ENCODE peak calls at places on chromosome 16, in six cellular contexts. One of them, this sample, is unnamed.

GRCh38 chr16:13733561-13733960 is 186.4 kb upstream of the ERCC4 start:
- DNase-seq in Peyer's patch: no peak
- DNase-seq in psoas muscle: no peak
- DNase-seq in M059J: peak; percentile 3
- DNase-seq in GM06990: no peak
- DNase-seq in NCI-H2171 treated with DMSO at 0.1 percent for 48 hours: peak; percentile 46
- DNase-seq in this sample: no peak

GRCh38 chr16:81834868-81835267 is 55.8 kb downstream of the PLCG2 start:
- DNase-seq in NCI-H2171 treated with DMSO at 0.1 percent for 48 hours: no peak
- DNase-seq in GM06990: no peak
- DNase-seq in M059J: no peak
- DNase-seq in psoas muscle: no peak
- DNase-seq in Peyer's patch: no peak
- DNase-seq in this sample: no peak

GRCh38 chr16:57503366-57503765 is 17.1 kb upstream of the DOK4 start:
- DNase-seq in GM06990: no peak
- DNase-seq in NCI-H2171 treated with DMSO at 0.1 percent for 48 hours: peak; percentile 91
- DNase-seq in psoas muscle: peak; percentile 26
- DNase-seq in M059J: no peak
- DNase-seq in Peyer's patch: no peak
- DNase-seq in this sample: no peak

GRCh38 chr16:84715854-84716253 is 16.1 kb downstream of the USP10 start:
- DNase-seq in NCI-H2171 treated with DMSO at 0.1 percent for 48 hours: no peak
- DNase-seq in GM06990: no peak
- DNase-seq in Peyer's patch: no peak
- DNase-seq in M059J: no peak
- DNase-seq in psoas muscle: no peak
- DNase-seq in this sample: no peak

GRCh38 chr16:57601801-57602478 is 26.5 kb upstream of the ADGRG1 start:
- DNase-seq in Peyer's patch: no peak
- DNase-seq in GM06990: peak; percentile 72
- DNase-seq in NCI-H2171 treated with DMSO at 0.1 percent for 48 hours: no peak
- DNase-seq in M059J: peak; percentile 72
- DNase-seq in psoas muscle: no peak
- DNase-seq in this sample: no peak

GRCh38 chr16:75244225-75244792 is 7.1 kb downstream of the BCAR1 start:
- DNase-seq in GM06990: no peak
- DNase-seq in psoas muscle: no peak
- DNase-seq in Peyer's patch: no peak
- DNase-seq in M059J: peak; percentile 84
- DNase-seq in NCI-H2171 treated with DMSO at 0.1 percent for 48 hours: no peak
- DNase-seq in this sample: peak; percentile 63

GRCh38 chr16:24717411-24717810 is 12.0 kb upstream of the TNRC6A start:
- DNase-seq in GM06990: no peak
- DNase-seq in Peyer's patch: no peak
- DNase-seq in NCI-H2171 treated with DMSO at 0.1 percent for 48 hours: no peak
- DNase-seq in M059J: peak; percentile 82
- DNase-seq in psoas muscle: no peak
- DNase-seq in this sample: no peak

GRCh38 chr16:73735018-73735417 is 561.6 kb upstream of the PSMD7 start:
- DNase-seq in GM06990: no peak
- DNase-seq in M059J: peak; percentile 86
- DNase-seq in Peyer's patch: no peak
- DNase-seq in psoas muscle: no peak
- DNase-seq in NCI-H2171 treated with DMSO at 0.1 percent for 48 hours: no peak
- DNase-seq in this sample: no peak

GRCh38 chr16:51374790-51375189 is 223.7 kb upstream of the SALL1 start:
- DNase-seq in psoas muscle: no peak
- DNase-seq in M059J: no peak
- DNase-seq in NCI-H2171 treated with DMSO at 0.1 percent for 48 hours: no peak
- DNase-seq in Peyer's patch: no peak
- DNase-seq in GM06990: no peak
- DNase-seq in this sample: no peak

GRCh38 chr16:50610331-50611262 is 62.4 kb downstream of the NKD1 start:
- DNase-seq in NCI-H2171 treated with DMSO at 0.1 percent for 48 hours: no peak
- DNase-seq in psoas muscle: no peak
- DNase-seq in GM06990: no peak
- DNase-seq in M059J: no peak
- DNase-seq in Peyer's patch: no peak
- DNase-seq in this sample: no peak

GRCh38 chr16:6704306-6704705 is 628.3 kb upstream of the RBFOX1 start:
- DNase-seq in Peyer's patch: no peak
- DNase-seq in NCI-H2171 treated with DMSO at 0.1 percent for 48 hours: no peak
- DNase-seq in M059J: no peak
- DNase-seq in psoas muscle: no peak
- DNase-seq in GM06990: no peak
- DNase-seq in this sample: no peak

GRCh38 chr16:4496305-4496704 is 20.1 kb downstream of the HMOX2 start:
- DNase-seq in M059J: peak; percentile 97
- DNase-seq in GM06990: no peak
- DNase-seq in psoas muscle: no peak
- DNase-seq in NCI-H2171 treated with DMSO at 0.1 percent for 48 hours: no peak
- DNase-seq in Peyer's patch: no peak
- DNase-seq in this sample: no peak

GRCh38 chr16:25210758-25211157 is 6.0 kb upstream of the AQP8 start:
- DNase-seq in M059J: peak; percentile 85
- DNase-seq in NCI-H2171 treated with DMSO at 0.1 percent for 48 hours: no peak
- DNase-seq in psoas muscle: no peak
- DNase-seq in Peyer's patch: no peak
- DNase-seq in GM06990: no peak
- DNase-seq in this sample: no peak

GRCh38 chr16:31107465-31107867 is 720 bp upstream of the BCKDK start:
- DNase-seq in Peyer's patch: no peak
- DNase-seq in psoas muscle: no peak
- DNase-seq in NCI-H2171 treated with DMSO at 0.1 percent for 48 hours: peak; percentile 21
- DNase-seq in GM06990: no peak
- DNase-seq in M059J: no peak
- DNase-seq in this sample: no peak

GRCh38 chr16:26729917-26730541 is 336.7 kb upstream of the C16orf82 start:
- DNase-seq in psoas muscle: no peak
- DNase-seq in NCI-H2171 treated with DMSO at 0.1 percent for 48 hours: no peak
- DNase-seq in M059J: no peak
- DNase-seq in GM06990: no peak
- DNase-seq in Peyer's patch: no peak
- DNase-seq in this sample: no peak

GRCh38 chr16:50607051-50607431 is 58.8 kb downstream of the NKD1 start:
- DNase-seq in NCI-H2171 treated with DMSO at 0.1 percent for 48 hours: no peak
- DNase-seq in M059J: no peak
- DNase-seq in psoas muscle: no peak
- DNase-seq in Peyer's patch: no peak
- DNase-seq in GM06990: no peak
- DNase-seq in this sample: no peak

GRCh38 chr16:71703324-71703723 is 21.2 kb downstream of the PHLPP2 start:
- DNase-seq in psoas muscle: no peak
- DNase-seq in NCI-H2171 treated with DMSO at 0.1 percent for 48 hours: no peak
- DNase-seq in M059J: no peak
- DNase-seq in GM06990: no peak
- DNase-seq in Peyer's patch: no peak
- DNase-seq in this sample: no peak

GRCh38 chr16:30837904-30838303 is 50.9 kb upstream of the ZNF629 start:
- DNase-seq in psoas muscle: no peak
- DNase-seq in Peyer's patch: no peak
- DNase-seq in NCI-H2171 treated with DMSO at 0.1 percent for 48 hours: no peak
- DNase-seq in GM06990: no peak
- DNase-seq in M059J: peak; percentile 94
- DNase-seq in this sample: no peak

GRCh38 chr16:81094771-81095251 is 1.4 kb downstream of the GCSH start:
- DNase-seq in NCI-H2171 treated with DMSO at 0.1 percent for 48 hours: no peak
- DNase-seq in GM06990: no peak
- DNase-seq in Peyer's patch: no peak
- DNase-seq in psoas muscle: no peak
- DNase-seq in M059J: no peak
- DNase-seq in this sample: no peak

This sample was measured in transverse colon.